ENCODE peak calls at places on chromosomes 13 and 19, in ten cellular contexts. E, R, G, I, F, U, A, D, Q and N are unnamed samples.

GRCh38 chr13:77031869-77032268 is 4.9 kb upstream of the FBXL3 start:
- DNase-seq in E (no peak), F (no peak), R (no peak), A (no peak), I (no peak), D (no peak), Q (no peak), G (no peak), U (no peak), N (no peak)

GRCh38 chr19:33311326-33311682 is 9.0 kb upstream of the CEBPA start:
- DNase-seq in I (peak; percentile 12), F (no peak), A (no peak), U (no peak), D (no peak), G (no peak), Q (no peak), R (no peak), E (peak; percentile 44), N (peak; percentile 76)

GRCh38 chr19:2488405-2488941 is 12.5 kb downstream of the GADD45B start:
- DNase-seq in F (no peak), D (no peak), R (no peak), G (no peak), Q (no peak), U (no peak), E (peak; percentile 39), A (no peak), I (no peak), N (peak; percentile 68)

GRCh38 chr13:43335669-43336068 is 312.3 kb downstream of the DNAJC15 start:
- DNase-seq in Q (no peak), U (no peak), E (no peak), I (no peak), F (no peak), A (no peak), D (no peak), R (no peak), G (no peak), N (no peak)

GRCh38 chr19:44092108-44092507 is 2.1 kb upstream of the ZNF224 start:
- DNase-seq in A (no peak), G (no peak), E (no peak), F (no peak), Q (no peak), D (no peak), R (no peak), U (no peak), I (no peak), N (no peak)

GRCh38 chr19:13894552-13894951 is 11.4 kb downstream of the BRME1 start:
- DNase-seq in U (no peak), G (no peak), D (no peak), R (no peak), F (no peak), Q (no peak), E (no peak), I (no peak), A (no peak), N (no peak)

GRCh38 chr13:76822691-76823267 is 63.4 kb downstream of the KCTD12 start:
- DNase-seq in A (no peak), D (no peak), I (peak; percentile 20), G (no peak), U (no peak), Q (no peak), F (no peak), E (no peak), R (no peak), N (peak; percentile 54)

GRCh38 chr19:49469828-49470614 is 4.0 kb upstream of the FLT3LG start:
- DNase-seq in Q (no peak), U (peak; percentile 79), R (no peak), D (no peak), F (no peak), I (peak; percentile 92), G (peak; percentile 66), A (no peak), E (peak; percentile 89), N (peak; percentile 87)

GRCh38 chr19:39314016-39314728 is 6.5 kb downstream of the LRFN1 start:
- DNase-seq in I (no peak), G (no peak), F (no peak), A (no peak), D (no peak), U (no peak), E (no peak), R (no peak), Q (no peak), N (no peak)